ENCODE peak calls at places on chromosomes 5 and 9, in six cellular contexts. One of them, this sample, is unnamed.

GRCh38 chr5:52692039-52692438 is 95.7 kb upstream of the ITGA1 start:
- DNase-seq in HCT116: no peak
- DNase-seq in K562: no peak
- DNase-seq in H1: no peak
- DNase-seq in GM12878: no peak
- DNase-seq in HepG2: no peak
- DNase-seq in this sample: no peak

GRCh38 chr9:87862536-87863268 is 20.0 kb upstream of the SPATA31E1 start:
- DNase-seq in K562: no peak
- DNase-seq in H1: no peak
- DNase-seq in HepG2: no peak
- DNase-seq in GM12878: no peak
- DNase-seq in HCT116: peak; percentile 35
- DNase-seq in this sample: no peak

GRCh38 chr9:33161589-33162132 is 5.5 kb downstream of the B4GALT1 start:
- DNase-seq in K562: no peak
- DNase-seq in H1: no peak
- DNase-seq in GM12878: no peak
- DNase-seq in HCT116: peak; percentile 78
- DNase-seq in HepG2: no peak
- DNase-seq in this sample: no peak

GRCh38 chr5:80474929-80475328 is 13.0 kb upstream of the FAM151B start:
- DNase-seq in H1: no peak
- DNase-seq in K562: no peak
- DNase-seq in GM12878: no peak
- DNase-seq in HepG2: peak; percentile 63
- DNase-seq in HCT116: no peak
- DNase-seq in this sample: no peak

GRCh38 chr9:69204869-69205268 is 30.8 kb downstream of the TJP2 start:
- DNase-seq in HepG2: peak; percentile 47
- DNase-seq in K562: no peak
- DNase-seq in GM12878: no peak
- DNase-seq in H1: no peak
- DNase-seq in HCT116: no peak
- DNase-seq in this sample: no peak

GRCh38 chr9:76835571-76836283 is 70.2 kb downstream of the PRUNE2 start:
- DNase-seq in K562: no peak
- DNase-seq in HepG2: no peak
- DNase-seq in GM12878: no peak
- DNase-seq in HCT116: no peak
- DNase-seq in H1: no peak
- DNase-seq in this sample: no peak

GRCh38 chr9:1909322-1909721 is 105.8 kb upstream of the SMARCA2 start:
- DNase-seq in HepG2: no peak
- DNase-seq in K562: no peak
- DNase-seq in HCT116: no peak
- DNase-seq in GM12878: no peak
- DNase-seq in H1: no peak
- DNase-seq in this sample: no peak

GRCh38 chr9:79581388-79581787 is 9.6 kb downstream of the TLE4 start:
- DNase-seq in GM12878: no peak
- DNase-seq in HepG2: no peak
- DNase-seq in HCT116: no peak
- DNase-seq in K562: no peak
- DNase-seq in H1: no peak
- DNase-seq in this sample: peak; percentile 85

GRCh38 chr5:143200781-143201398 is 202.6 kb downstream of the NR3C1 start:
- DNase-seq in HCT116: no peak
- DNase-seq in H1: no peak
- DNase-seq in K562: peak; percentile 55
- DNase-seq in GM12878: no peak
- DNase-seq in HepG2: no peak
- DNase-seq in this sample: no peak

GRCh38 chr9:77866882-77867281 is 164.7 kb downstream of the GNAQ start:
- DNase-seq in GM12878: no peak
- DNase-seq in HCT116: no peak
- DNase-seq in H1: no peak
- DNase-seq in K562: no peak
- DNase-seq in HepG2: no peak
- DNase-seq in this sample: no peak

GRCh38 chr9:35967042-35967441 is 9.1 kb upstream of the OR2S2 start:
- DNase-seq in HepG2: no peak
- DNase-seq in GM12878: no peak
- DNase-seq in K562: no peak
- DNase-seq in HCT116: no peak
- DNase-seq in H1: no peak
- DNase-seq in this sample: no peak

GRCh38 chr5:6402939-6403338 is 24.6 kb upstream of the MED10 start:
- DNase-seq in GM12878: peak; percentile 24
- DNase-seq in HCT116: no peak
- DNase-seq in K562: no peak
- DNase-seq in H1: no peak
- DNase-seq in HepG2: no peak
- DNase-seq in this sample: no peak

GRCh38 chr5:39906146-39906545 is 481.4 kb upstream of the DAB2 start:
- DNase-seq in HepG2: no peak
- DNase-seq in K562: no peak
- DNase-seq in HCT116: no peak
- DNase-seq in H1: no peak
- DNase-seq in GM12878: no peak
- DNase-seq in this sample: no peak

GRCh38 chr9:6383551-6384225 is 29.3 kb upstream of the UHRF2 start:
- DNase-seq in K562: no peak
- DNase-seq in HepG2: no peak
- DNase-seq in GM12878: no peak
- DNase-seq in HCT116: no peak
- DNase-seq in H1: no peak
- DNase-seq in this sample: no peak
- TF ChIP-seq MAX in K562: no peak
- TF ChIP-seq MAX in HepG2: no peak
- TF ChIP-seq MAX in GM12878: no peak
- TF ChIP-seq MAX in HCT116: no peak
- TF ChIP-seq MAX in H1: no peak
- TF ChIP-seq MAX in this sample: no peak

DNA sequence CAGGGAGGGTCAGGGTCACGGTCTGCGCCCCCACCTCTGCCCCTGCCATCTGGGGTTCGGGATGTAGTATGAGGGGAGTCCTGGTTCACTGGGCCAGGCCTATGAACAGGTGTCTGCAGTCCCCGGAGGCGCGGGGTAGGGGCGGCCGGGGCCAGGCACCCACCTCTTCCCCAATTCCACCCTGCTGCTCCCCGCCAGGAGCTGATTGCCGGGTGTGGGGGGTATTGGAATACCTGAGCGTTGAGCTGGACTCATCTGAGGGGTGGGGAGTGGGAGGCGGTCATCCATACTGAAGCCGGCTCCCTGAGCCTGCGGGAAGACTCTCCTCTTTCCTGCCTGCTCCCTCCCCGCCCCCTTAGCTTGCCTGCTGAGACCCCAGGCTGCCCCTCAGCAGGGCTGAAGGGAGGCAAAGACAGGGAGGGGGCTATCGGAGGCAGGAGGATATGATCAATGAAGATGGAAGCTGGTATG is 676 bp downstream of the SLC6A7 start:
- DNase-seq in HepG2: no peak
- DNase-seq in HCT116: no peak
- DNase-seq in K562: no peak
- DNase-seq in H1: peak; percentile 61
- DNase-seq in GM12878: no peak
- DNase-seq in this sample: no peak
- TF ChIP-seq EZH2 in HepG2: no peak
- TF ChIP-seq EZH2 in HCT116: no peak
- TF ChIP-seq EZH2 in K562: no peak
- TF ChIP-seq EZH2 in H1: peak; percentile 44
- TF ChIP-seq EZH2 in GM12878: no peak
- TF ChIP-seq EZH2 in this sample: peak; percentile 19

DNA sequence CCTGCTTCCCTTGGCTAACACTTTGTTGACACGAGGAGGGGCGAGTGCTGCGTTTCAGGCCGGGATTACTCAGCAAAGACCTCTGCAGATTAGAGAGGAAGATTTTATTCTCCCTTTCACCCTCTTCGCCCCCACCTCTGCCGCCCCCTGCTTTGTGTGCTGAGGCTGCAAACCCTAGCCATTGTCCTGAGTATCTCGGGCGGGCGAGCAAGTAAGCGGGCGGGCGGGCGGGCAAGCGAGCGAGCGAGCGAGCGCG is 6.0 kb downstream of the ISL1 start:
- DNase-seq in H1: no peak
- DNase-seq in HepG2: no peak
- DNase-seq in HCT116: no peak
- DNase-seq in K562: no peak
- DNase-seq in GM12878: no peak
- DNase-seq in this sample: no peak
- H3K4me3 ChIP-seq in H1: peak overlapping the region; percentile 29
- H3K4me3 ChIP-seq in HepG2: no peak overlapping the region
- H3K4me3 ChIP-seq in HCT116: no peak overlapping the region
- H3K4me3 ChIP-seq in K562: no peak overlapping the region
- H3K4me3 ChIP-seq in GM12878: no peak overlapping the region
- H3K4me3 ChIP-seq in this sample: no peak overlapping the region

GRCh38 chr9:34869390-34869789 is 88.7 kb upstream of the PHF24 start:
- DNase-seq in GM12878: no peak
- DNase-seq in HepG2: peak; percentile 16
- DNase-seq in HCT116: peak; percentile 7
- DNase-seq in K562: no peak
- DNase-seq in H1: no peak
- DNase-seq in this sample: peak; percentile 19
- TF ChIP-seq MAX in GM12878: no peak
- TF ChIP-seq MAX in HepG2: no peak
- TF ChIP-seq MAX in HCT116: no peak
- TF ChIP-seq MAX in K562: no peak
- TF ChIP-seq MAX in H1: no peak
- TF ChIP-seq MAX in this sample: no peak

GRCh38 chr9:114405294-114406034 is 17.7 kb upstream of the AKNA start:
- DNase-seq in K562: peak; percentile 83
- DNase-seq in H1: peak; percentile 82
- DNase-seq in GM12878: no peak
- DNase-seq in HepG2: peak; percentile 72
- DNase-seq in HCT116: peak; percentile 48
- DNase-seq in this sample: peak; percentile 75

GRCh38 chr9:114406441-114406840 is 18.7 kb upstream of the AKNA start:
- DNase-seq in GM12878: no peak
- DNase-seq in H1: no peak
- DNase-seq in HepG2: no peak
- DNase-seq in K562: no peak
- DNase-seq in HCT116: no peak
- DNase-seq in this sample: no peak

GRCh38 chr9:114401344-114401743 is 13.6 kb upstream of the AKNA start:
- DNase-seq in HepG2: peak; percentile 77
- DNase-seq in K562: no peak
- DNase-seq in GM12878: no peak
- DNase-seq in HCT116: no peak
- DNase-seq in H1: no peak
- DNase-seq in this sample: no peak

GRCh38 chr9:114403153-114403756 is 15.5 kb upstream of the AKNA start:
- DNase-seq in HepG2: no peak
- DNase-seq in K562: no peak
- DNase-seq in HCT116: no peak
- DNase-seq in GM12878: no peak
- DNase-seq in H1: no peak
- DNase-seq in this sample: no peak

GRCh38 chr9:114404531-114404930 is 16.7 kb upstream of the AKNA start:
- DNase-seq in HCT116: no peak
- DNase-seq in GM12878: no peak
- DNase-seq in H1: no peak
- DNase-seq in HepG2: no peak
- DNase-seq in K562: no peak
- DNase-seq in this sample: no peak
- TF ChIP-seq EZH2 in HCT116: no peak
- TF ChIP-seq EZH2 in GM12878: no peak
- TF ChIP-seq EZH2 in H1: no peak
- TF ChIP-seq EZH2 in HepG2: no peak
- TF ChIP-seq EZH2 in K562: no peak
- TF ChIP-seq EZH2 in this sample: no peak